ENCODE peak calls at places on chromosomes 13 and 19, in five cellular contexts. One of them, this sample, is unnamed.

GRCh38 chr19:41563847-41564514 is 12.0 kb upstream of the CEACAM21 start:
- DNase-seq in GM12865: peak; percentile 29
- DNase-seq in neural progenitor cell: peak; percentile 9
- DNase-seq in PC-3: peak; percentile 22
- DNase-seq in brain microvascular endothelial cell: no peak
- DNase-seq in this sample: no peak

GRCh38 chr13:112072531-112073244 is 5.7 kb downstream of the SOX1 start:
- DNase-seq in GM12865: no peak
- DNase-seq in neural progenitor cell: peak; percentile 88
- DNase-seq in PC-3: no peak
- DNase-seq in brain microvascular endothelial cell: no peak
- DNase-seq in this sample: no peak

GRCh38 chr19:35225951-35226350 is 2.6 kb downstream of the FAM187B start:
- DNase-seq in GM12865: no peak
- DNase-seq in neural progenitor cell: no peak
- DNase-seq in PC-3: no peak
- DNase-seq in brain microvascular endothelial cell: no peak
- DNase-seq in this sample: no peak

GRCh38 chr13:40189885-40190655 is 476.4 kb downstream of the FOXO1 start:
- DNase-seq in GM12865: no peak
- DNase-seq in neural progenitor cell: peak; percentile 75
- DNase-seq in PC-3: no peak
- DNase-seq in brain microvascular endothelial cell: no peak
- DNase-seq in this sample: peak; percentile 25

GRCh38 chr13:19668778-19669177 is 35.3 kb downstream of the MPHOSPH8 start:
- DNase-seq in GM12865: no peak
- DNase-seq in neural progenitor cell: no peak
- DNase-seq in PC-3: no peak
- DNase-seq in brain microvascular endothelial cell: no peak
- DNase-seq in this sample: no peak

GRCh38 chr13:104487006-104487405 is 1420.8 kb upstream of the SLC10A2 start:
- DNase-seq in GM12865: no peak
- DNase-seq in neural progenitor cell: no peak
- DNase-seq in PC-3: no peak
- DNase-seq in brain microvascular endothelial cell: peak; percentile 83
- DNase-seq in this sample: no peak

GRCh38 chr13:74047925-74048324 is 86.3 kb downstream of the KLF12 start:
- DNase-seq in GM12865: no peak
- DNase-seq in neural progenitor cell: peak; percentile 13
- DNase-seq in PC-3: peak; percentile 71
- DNase-seq in brain microvascular endothelial cell: no peak
- DNase-seq in this sample: no peak

GRCh38 chr13:80436571-80437169 is 95.7 kb upstream of the SPRY2 start:
- DNase-seq in GM12865: no peak
- DNase-seq in neural progenitor cell: no peak
- DNase-seq in PC-3: no peak
- DNase-seq in brain microvascular endothelial cell: no peak
- DNase-seq in this sample: peak; percentile 30

GRCh38 chr19:47707135-47707925 is 5.9 kb upstream of the EHD2 start:
- DNase-seq in GM12865: peak; percentile 83
- DNase-seq in neural progenitor cell: peak; percentile 88
- DNase-seq in PC-3: peak; percentile 88
- DNase-seq in brain microvascular endothelial cell: peak; percentile 66
- DNase-seq in this sample: peak; percentile 74

GRCh38 chr13:38042771-38043170 is 173.2 kb upstream of the TRPC4 start:
- DNase-seq in GM12865: no peak
- DNase-seq in neural progenitor cell: no peak
- DNase-seq in PC-3: no peak
- DNase-seq in brain microvascular endothelial cell: peak; percentile 13
- DNase-seq in this sample: no peak

GRCh38 chr19:19459707-19460251 is 54.3 kb downstream of the GATAD2A start:
- DNase-seq in GM12865: peak; percentile 79
- DNase-seq in neural progenitor cell: no peak
- DNase-seq in PC-3: peak; percentile 79
- DNase-seq in brain microvascular endothelial cell: peak; percentile 73
- DNase-seq in this sample: no peak

GRCh38 chr19:9796113-9796773 is 22.6 kb downstream of the FBXL12 start:
- DNase-seq in GM12865: peak; percentile 91
- DNase-seq in neural progenitor cell: peak; percentile 87
- DNase-seq in PC-3: peak; percentile 98
- DNase-seq in brain microvascular endothelial cell: peak; percentile 92
- DNase-seq in this sample: peak; percentile 82

GRCh38 chr19:4140237-4140711 is 13.2 kb upstream of the CREB3L3 start:
- DNase-seq in GM12865: peak; percentile 80
- DNase-seq in neural progenitor cell: peak; percentile 88
- DNase-seq in PC-3: peak; percentile 64
- DNase-seq in brain microvascular endothelial cell: peak; percentile 38
- DNase-seq in this sample: no peak

GRCh38 chr13:21594715-21595545 is 9.0 kb downstream of the MICU2 start:
- DNase-seq in GM12865: peak; percentile 60
- DNase-seq in neural progenitor cell: no peak
- DNase-seq in PC-3: no peak
- DNase-seq in brain microvascular endothelial cell: no peak
- DNase-seq in this sample: no peak

GRCh38 chr19:48190288-48191284 is 20.1 kb downstream of the ZSWIM9 start:
- DNase-seq in GM12865: no peak
- DNase-seq in neural progenitor cell: peak; percentile 81
- DNase-seq in PC-3: peak; percentile 97
- DNase-seq in brain microvascular endothelial cell: peak; percentile 27
- DNase-seq in this sample: no peak

GRCh38 chr19:41795031-41795461 is 1.3 kb upstream of the CEACAM3 start:
- DNase-seq in GM12865: peak; percentile 61
- DNase-seq in neural progenitor cell: peak; percentile 57
- DNase-seq in PC-3: peak; percentile 70
- DNase-seq in brain microvascular endothelial cell: peak; percentile 51
- DNase-seq in this sample: no peak

GRCh38 chr19:48696353-48697010 is 711 bp downstream of the FUT2 start:
- DNase-seq in GM12865: no peak
- DNase-seq in neural progenitor cell: peak; percentile 61
- DNase-seq in PC-3: no peak
- DNase-seq in brain microvascular endothelial cell: no peak
- DNase-seq in this sample: no peak

GRCh38 chr13:32407854-32408253 is 20.1 kb downstream of the N4BP2L1 start:
- DNase-seq in GM12865: peak; percentile 84
- DNase-seq in neural progenitor cell: no peak
- DNase-seq in PC-3: no peak
- DNase-seq in brain microvascular endothelial cell: no peak
- DNase-seq in this sample: no peak

GRCh38 chr13:98504371-98504963 is 72.4 kb downstream of the STK24 start:
- DNase-seq in GM12865: peak; percentile 81
- DNase-seq in neural progenitor cell: no peak
- DNase-seq in PC-3: no peak
- DNase-seq in brain microvascular endothelial cell: no peak
- DNase-seq in this sample: no peak

GRCh38 chr19:50162988-50163387 is at the start of gene IZUMO2:
- DNase-seq in GM12865: no peak
- DNase-seq in neural progenitor cell: no peak
- DNase-seq in PC-3: no peak
- DNase-seq in brain microvascular endothelial cell: no peak
- DNase-seq in this sample: no peak

GRCh38 chr19:7340959-7341837 is 7.5 kb upstream of the ARHGEF18 start:
- DNase-seq in GM12865: peak; percentile 93
- DNase-seq in neural progenitor cell: peak; percentile 88
- DNase-seq in PC-3: peak; percentile 92
- DNase-seq in brain microvascular endothelial cell: peak; percentile 72
- DNase-seq in this sample: peak; percentile 87

GRCh38 chr13:68428292-68428691 is 1198.2 kb upstream of the PCDH9 start:
- DNase-seq in GM12865: no peak
- DNase-seq in neural progenitor cell: no peak
- DNase-seq in PC-3: peak; percentile 17
- DNase-seq in brain microvascular endothelial cell: peak; percentile 1
- DNase-seq in this sample: no peak

GRCh38 chr13:30870049-30870884 is 35.8 kb upstream of the MEDAG start:
- DNase-seq in GM12865: peak; percentile 64
- DNase-seq in neural progenitor cell: peak; percentile 11
- DNase-seq in PC-3: peak; percentile 46
- DNase-seq in brain microvascular endothelial cell: peak; percentile 99
- DNase-seq in this sample: peak; percentile 84

GRCh38 chr13:37039908-37040307 is 19.6 kb downstream of the SUPT20H start:
- DNase-seq in GM12865: no peak
- DNase-seq in neural progenitor cell: no peak
- DNase-seq in PC-3: no peak
- DNase-seq in brain microvascular endothelial cell: no peak
- DNase-seq in this sample: no peak

DNA sequence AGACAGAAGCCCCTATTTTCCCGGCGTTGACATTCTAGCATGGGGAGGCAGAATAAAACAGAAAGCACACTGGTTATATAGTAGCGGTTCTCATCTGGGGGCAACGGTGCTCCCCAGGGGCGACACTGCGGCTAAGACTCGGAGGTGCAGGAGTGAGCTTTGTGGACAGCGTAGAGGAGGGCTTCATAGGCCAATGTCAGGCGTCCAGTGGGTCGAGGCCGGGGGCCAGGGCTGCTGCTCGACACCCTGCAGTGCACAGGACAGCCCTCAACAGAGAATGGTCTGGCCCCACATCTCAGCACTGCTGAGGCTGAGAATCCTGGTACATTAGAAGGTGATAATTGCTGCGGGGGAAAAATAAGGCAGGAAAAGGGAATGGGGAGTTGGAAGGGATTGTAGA is 1.5 kb downstream of the ZNF628 start:
- DNase-seq in GM12865: no peak
- DNase-seq in neural progenitor cell: no peak
- DNase-seq in PC-3: no peak
- DNase-seq in brain microvascular endothelial cell: no peak
- DNase-seq in this sample: no peak
- H3K4me3 ChIP-seq in GM12865: no peak overlapping the region
- H3K4me3 ChIP-seq in neural progenitor cell: peak overlapping the region; percentile 72
- H3K4me3 ChIP-seq in PC-3: peak overlapping the region; percentile 76
- H3K4me3 ChIP-seq in brain microvascular endothelial cell: no peak overlapping the region
- H3K4me3 ChIP-seq in this sample: no peak overlapping the region

DNA sequence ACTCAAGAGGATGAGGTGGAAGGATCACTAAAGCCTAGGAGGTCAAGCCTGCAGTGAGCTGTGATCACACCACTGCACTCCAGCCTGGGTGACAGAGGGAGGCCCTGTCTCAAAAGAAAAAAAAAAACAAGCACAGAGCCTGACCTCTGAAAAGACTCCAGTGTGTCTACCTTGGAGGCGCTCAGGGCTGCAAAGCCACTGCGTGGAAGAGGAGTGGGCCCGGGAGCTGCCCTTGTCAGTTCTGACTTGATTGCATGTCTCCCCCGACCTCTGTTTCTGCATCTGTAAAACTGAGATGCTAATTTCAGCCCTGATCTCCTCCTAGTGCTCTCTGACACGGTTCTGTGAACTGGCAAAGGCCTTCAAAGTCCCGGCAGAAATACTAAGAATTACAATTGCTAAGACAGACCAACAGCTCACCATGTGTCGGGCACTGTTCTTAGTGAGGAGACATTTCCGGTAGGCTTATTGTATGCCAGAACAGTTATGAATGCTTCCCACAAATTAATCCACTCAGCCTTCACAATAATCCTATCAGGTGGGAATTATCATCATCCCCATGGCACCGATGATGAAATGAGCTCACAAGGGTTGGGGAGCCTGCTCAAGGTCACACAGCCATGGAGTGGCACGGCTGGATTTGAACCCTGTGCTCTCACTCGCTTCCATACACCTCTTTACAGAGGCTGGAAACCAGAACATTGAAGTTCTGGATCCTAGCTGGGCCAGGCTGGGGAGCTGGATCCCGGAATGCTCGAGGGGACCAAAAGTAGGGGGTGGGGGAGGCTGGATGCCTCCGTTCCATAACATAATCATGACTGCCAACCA is 3.5 kb downstream of the AKT2 start:
- DNase-seq in GM12865: no peak
- DNase-seq in neural progenitor cell: no peak
- DNase-seq in PC-3: no peak
- DNase-seq in brain microvascular endothelial cell: no peak
- DNase-seq in this sample: no peak
- H3K4me3 ChIP-seq in GM12865: no peak overlapping the region
- H3K4me3 ChIP-seq in neural progenitor cell: no peak overlapping the region
- H3K4me3 ChIP-seq in PC-3: no peak overlapping the region
- H3K4me3 ChIP-seq in brain microvascular endothelial cell: no peak overlapping the region
- H3K4me3 ChIP-seq in this sample: no peak overlapping the region

GRCh38 chr19:32945260-32945659 is 26.5 kb downstream of the CEP89 start:
- DNase-seq in GM12865: no peak
- DNase-seq in neural progenitor cell: no peak
- DNase-seq in PC-3: no peak
- DNase-seq in brain microvascular endothelial cell: no peak
- DNase-seq in this sample: no peak
- H3K4me3 ChIP-seq in GM12865: no peak overlapping the region
- H3K4me3 ChIP-seq in neural progenitor cell: no peak overlapping the region
- H3K4me3 ChIP-seq in PC-3: no peak overlapping the region
- H3K4me3 ChIP-seq in brain microvascular endothelial cell: no peak overlapping the region
- H3K4me3 ChIP-seq in this sample: no peak overlapping the region

GRCh38 chr19:44905437-44906160 is at the start of gene APOE:
- DNase-seq in GM12865: no peak
- DNase-seq in neural progenitor cell: peak; percentile 67
- DNase-seq in PC-3: no peak
- DNase-seq in brain microvascular endothelial cell: no peak
- DNase-seq in this sample: no peak
- H3K4me3 ChIP-seq in GM12865: no peak within 1 kb of the TSS
- H3K4me3 ChIP-seq in neural progenitor cell: peak within 1 kb of the TSS; percentile 76
- H3K4me3 ChIP-seq in PC-3: peak within 1 kb of the TSS; percentile 30
- H3K4me3 ChIP-seq in brain microvascular endothelial cell: peak within 1 kb of the TSS; percentile 40
- H3K4me3 ChIP-seq in this sample: no peak within 1 kb of the TSS

DNA sequence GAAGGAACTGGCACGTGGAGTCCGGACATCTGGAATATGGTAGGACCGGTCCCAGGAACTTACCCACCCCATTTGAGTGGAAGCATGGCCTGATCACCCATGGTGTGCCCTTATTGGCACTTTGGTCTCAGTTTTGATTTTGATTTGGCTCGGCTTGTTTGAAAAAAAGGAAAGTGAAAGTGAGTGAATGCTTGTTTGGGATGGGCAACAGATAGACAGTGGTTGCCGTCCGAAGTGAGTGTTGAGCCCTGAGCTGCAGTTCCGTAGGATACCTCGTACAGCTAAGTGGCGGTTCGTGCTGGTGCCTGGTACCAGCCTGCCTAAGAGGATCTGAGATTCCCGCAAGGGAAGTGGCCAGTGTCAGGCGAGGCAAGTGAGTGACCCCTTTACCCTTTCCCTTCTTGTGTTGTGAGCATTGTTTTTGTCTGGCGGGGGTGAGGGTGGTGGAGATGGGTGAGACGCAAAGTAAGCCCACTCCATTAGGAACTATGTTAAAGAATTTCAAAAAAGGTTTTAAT is 605.8 kb downstream of the UQCRFS1 start:
- DNase-seq in GM12865: no peak
- DNase-seq in neural progenitor cell: no peak
- DNase-seq in PC-3: no peak
- DNase-seq in brain microvascular endothelial cell: no peak
- DNase-seq in this sample: no peak
- H3K4me3 ChIP-seq in GM12865: no peak overlapping the region
- H3K4me3 ChIP-seq in neural progenitor cell: no peak overlapping the region
- H3K4me3 ChIP-seq in PC-3: no peak overlapping the region
- H3K4me3 ChIP-seq in brain microvascular endothelial cell: no peak overlapping the region
- H3K4me3 ChIP-seq in this sample: no peak overlapping the region

This sample was measured in uterus.